ENCODE peak calls at places on chromosomes 2 and 18, in six cellular contexts. K is GM23248; B is AG09319; J is DMS153; O is substantia nigra; F is central memory CD4-positive, alpha-beta T cell. G is an unnamed sample.
A peak's percentile ranks its signal among the peaks of the same experiment; 100 is the strongest.

GRCh38 chr18:3593381-3593903 is 143.5 kb downstream of the TGIF1 start:
- DNase-seq in K (peak; percentile 80), B (no peak), J (peak; percentile 44), O (peak; percentile 52), F (no peak), G (peak; percentile 55)

GRCh38 chr18:57352761-57353136 is 392 bp downstream of the ST8SIA3 start:
- DNase-seq in K (no peak), B (no peak), J (peak; percentile 12), O (no peak), F (no peak), G (peak; percentile 85)

GRCh38 chr2:25337891-25338290 is 3.8 kb downstream of the DNMT3A start:
- DNase-seq in K (no peak), B (no peak), J (no peak), O (no peak), F (no peak), G (no peak)

GRCh38 chr2:38751043-38751846 is at the start of gene SRSF7:
- DNase-seq in K (peak; percentile 99), B (peak; percentile 99), J (peak; percentile 96), O (peak; percentile 89), F (peak; percentile 96), G (peak; percentile 96)

GRCh38 chr2:32652555-32653209 is 24.8 kb downstream of the TTC27 start:
- DNase-seq in K (no peak), B (no peak), J (no peak), O (no peak), F (no peak), G (peak; percentile 95)

GRCh38 chr2:68762112-68762511 is 27.5 kb downstream of the ARHGAP25 start:
- DNase-seq in K (no peak), B (no peak), J (no peak), O (no peak), F (no peak), G (no peak)

GRCh38 chr2:185628985-185629384 is 109.6 kb upstream of the FSIP2 start:
- DNase-seq in K (peak; percentile 9), B (no peak), J (no peak), O (no peak), F (no peak), G (no peak)

GRCh38 chr2:65130440-65131175 is 702 bp upstream of the RAB1A start:
- DNase-seq in K (no peak), B (no peak), J (peak; percentile 35), O (no peak), F (no peak), G (peak; percentile 63)

GRCh38 chr2:232887171-232887850 is 17.2 kb downstream of the SNORC start:
- DNase-seq in K (peak; percentile 28), B (no peak), J (no peak), O (no peak), F (no peak), G (no peak)

GRCh38 chr2:200749631-200750322 is 61.9 kb upstream of the BZW1 start:
- DNase-seq in K (no peak), B (no peak), J (no peak), O (no peak), F (no peak), G (no peak)